ENCODE peak calls at places on chromosomes 7 and 10, in seven cellular contexts. B is Panc1, W is breast epithelium, J is HCT116, I is GM23338, Z is H1, M is spleen. D is an unnamed sample. For H3K36me3 and H3K27me3, the result is how much of the 10 kb centered on the place peaks cover.

GRCh38 chr10:44958196-44958896 is 1.3 kb upstream of the RASSF4 start:
- DNase-seq in B (no peak), W (no peak), J (no peak), I (no peak), Z (no peak), M (peak), D (peak)

GRCh38 chr10:60413306-60414012 is 23.8 kb upstream of the ANK3 start:
- DNase-seq in B (no peak), W (no peak), J (no peak), I (no peak), Z (no peak), M (no peak), D (no peak)

GRCh38 chr10:47255033-47255813 is 44.8 kb upstream of the GDF10 start:
- DNase-seq in B (no peak), W (no peak), J (no peak), I (no peak), Z (no peak), M (no peak), D (peak)

GRCh38 chr10:49010295-49010694 is 70.7 kb upstream of the LRRC18 start:
- DNase-seq in B (no peak), W (no peak), J (no peak), I (no peak), Z (no peak), M (no peak), D (no peak)

GRCh38 chr10:125472037-125472607 is 210.8 kb downstream of the TEX36 start:
- DNase-seq in B (no peak), W (no peak), J (no peak), I (no peak), Z (no peak), M (no peak), D (no peak)

GRCh38 chr10:22666287-22667092 is 47.9 kb downstream of the PIP4K2A start:
- DNase-seq in B (no peak), W (no peak), J (no peak), I (no peak), Z (no peak), M (no peak), D (no peak)

GRCh38 chr10:64115913-64116643 is 594.9 kb downstream of the REEP3 start:
- DNase-seq in B (no peak), W (no peak), J (no peak), I (peak), Z (no peak), M (no peak), D (no peak)

GRCh38 chr10:50545846-50546245 is 77.9 kb downstream of the SGMS1 start:
- DNase-seq in B (no peak), W (no peak), J (no peak), I (no peak), Z (no peak), M (no peak), D (no peak)

GRCh38 chr10:107163904-107164861 is at the start of gene SORCS1:
- DNase-seq in B (no peak), W (no peak), J (no peak), I (peak), Z (no peak), M (peak), D (peak)

GRCh38 chr10:24357344-24358021 is 148.5 kb downstream of the KIAA1217 start:
- DNase-seq in B (no peak), W (no peak), J (no peak), I (peak), Z (peak), M (no peak), D (no peak)

GRCh38 chr7:135770139-135770710 is 21.6 kb upstream of the FAM180A start:
- DNase-seq in B (no peak), W (no peak), J (no peak), I (no peak), Z (no peak), M (no peak), D (no peak)

GRCh38 chr7:132998763-132999162 is 83.1 kb downstream of the CHCHD3 start:
- DNase-seq in B (no peak), W (no peak), J (no peak), I (peak), Z (no peak), M (no peak), D (no peak)

GRCh38 chr7:94012748-94013147 is 8.6 kb upstream of the BET1 start:
- DNase-seq in B (no peak), W (no peak), J (no peak), I (peak), Z (no peak), M (no peak), D (no peak)

GRCh38 chr7:22582860-22583640 is 83.1 kb upstream of the STEAP1B start:
- DNase-seq in B (peak), W (no peak), J (no peak), I (peak), Z (no peak), M (no peak), D (no peak)

GRCh38 chr10:113179270-113179669 is 229.2 kb downstream of the TCF7L2 start:
- DNase-seq in B (no peak), W (no peak), J (no peak), I (no peak), Z (no peak), M (no peak), D (no peak)

GRCh38 chr10:79246209-79246581 is 101.1 kb upstream of the PPIF start:
- DNase-seq in B (no peak), W (peak), J (no peak), I (no peak), Z (no peak), M (no peak), D (peak)

GRCh38 chr7:30844916-30845315 is 66.7 kb upstream of the AQP1 start:
- DNase-seq in B (no peak), W (peak), J (no peak), I (no peak), Z (no peak), M (no peak), D (no peak)

GRCh38 chr10:69043931-69044531 is 43.9 kb upstream of the SRGN start:
- DNase-seq in B (no peak), W (no peak), J (no peak), I (no peak), Z (no peak), M (no peak), D (no peak)

GRCh38 chr10:110495731-110496552 is 1.8 kb upstream of the DUSP5 start:
- DNase-seq in B (peak), W (no peak), J (no peak), I (peak), Z (no peak), M (peak), D (peak)

GRCh38 chr10:47025540-47026300 is 114.5 kb downstream of the PTPN20 start:
- DNase-seq in B (no peak), W (no peak), J (no peak), I (no peak), Z (no peak), M (peak), D (peak)

GRCh38 chr10:114526112-114526496 is 121.8 kb upstream of the AFAP1L2 start:
- DNase-seq in B (no peak), W (no peak), J (no peak), I (no peak), Z (no peak), M (no peak), D (no peak)

GRCh38 chr10:11448545-11449244 is 162.8 kb downstream of the USP6NL start:
- DNase-seq in B (no peak), W (no peak), J (no peak), I (no peak), Z (no peak), M (no peak), D (no peak)

GRCh38 chr7:103117016-103117415 is 31.9 kb downstream of the NAPEPLD start:
- DNase-seq in B (no peak), W (no peak), J (no peak), I (no peak), Z (no peak), M (no peak), D (no peak)

GRCh38 chr10:94992811-94993210 is 54.4 kb downstream of the CYP2C9 start:
- DNase-seq in B (no peak), W (no peak), J (no peak), I (peak), Z (no peak), M (no peak), D (no peak)

GRCh38 chr10:71143170-71143569 is 69.2 kb upstream of the UNC5B start:
- DNase-seq in B (no peak), W (no peak), J (no peak), I (no peak), Z (no peak), M (no peak), D (no peak)

GRCh38 chr10:100501423-100501822 is 18.2 kb downstream of the SEC31B start:
- DNase-seq in B (no peak), W (no peak), J (no peak), I (no peak), Z (no peak), M (no peak), D (no peak)

GRCh38 chr7:41998041-41998440 is 239.0 kb downstream of the GLI3 start:
- DNase-seq in B (no peak), W (no peak), J (no peak), I (no peak), Z (no peak), M (no peak), D (no peak)

GRCh38 chr10:68647928-68648327 is 73.1 kb upstream of the CCAR1 start:
- DNase-seq in B (no peak), W (no peak), J (no peak), I (no peak), Z (no peak), M (no peak), D (no peak)

GRCh38 chr7:95798401-95798930 is 26.1 kb downstream of the DYNC1I1 start:
- DNase-seq in B (no peak), W (no peak), J (no peak), I (no peak), Z (no peak), M (no peak), D (no peak)

GRCh38 chr7:23598321-23598720 is 1.1 kb downstream of the CCDC126 start:
- DNase-seq in B (no peak), W (no peak), J (peak), I (peak), Z (no peak), M (no peak), D (no peak)

GRCh38 chr10:119614686-119615085 is 17.9 kb upstream of the TIAL1 start:
- DNase-seq in B (no peak), W (no peak), J (no peak), I (no peak), Z (no peak), M (peak), D (no peak)

GRCh38 chr10:119620771-119621384 is 24.1 kb upstream of the TIAL1 start:
- DNase-seq in B (no peak), W (no peak), J (no peak), I (peak), Z (no peak), M (peak), D (no peak)

GRCh38 chr10:119619215-119619614 is 22.5 kb upstream of the TIAL1 start:
- DNase-seq in B (no peak), W (no peak), J (no peak), I (no peak), Z (no peak), M (no peak), D (no peak)

GRCh38 chr10:119620241-119620753 is 23.5 kb upstream of the TIAL1 start:
- DNase-seq in B (no peak), W (no peak), J (no peak), I (no peak), Z (no peak), M (peak), D (no peak)

DNA sequence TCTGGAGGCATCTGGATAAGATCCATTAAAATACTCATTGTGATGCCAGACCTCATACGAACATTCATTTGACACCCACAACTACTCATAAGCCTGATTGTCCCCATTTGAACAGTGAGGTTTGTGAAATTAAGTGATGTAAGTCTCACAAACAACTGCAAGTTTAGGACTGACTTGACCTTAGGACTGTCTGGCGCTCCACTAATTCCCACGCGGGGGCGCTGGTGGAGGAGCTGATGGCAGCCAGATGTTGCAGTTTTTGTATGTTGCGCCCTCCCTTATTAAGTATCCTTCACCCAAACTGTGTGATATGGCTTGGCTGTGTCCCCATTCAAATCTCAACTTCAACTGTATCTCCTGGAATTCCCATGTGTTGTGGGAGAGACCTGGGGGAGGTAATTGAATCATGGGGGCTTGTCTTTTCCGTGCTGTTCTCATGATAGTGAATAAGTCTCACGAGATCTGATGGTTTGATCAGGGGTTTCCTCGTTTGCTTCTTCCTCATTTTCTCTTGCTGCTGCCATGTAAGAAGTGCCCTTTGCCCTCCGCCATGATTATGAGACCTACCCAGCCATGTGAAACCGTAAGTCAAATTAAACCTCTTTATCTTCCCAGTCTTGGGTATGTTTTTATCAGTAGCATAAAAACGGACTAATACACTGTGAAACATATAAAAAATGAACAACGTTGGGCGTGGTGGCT is 20.3 kb upstream of the TIAL1 start:
- DNase-seq in B (no peak), W (no peak), J (no peak), I (peak), Z (no peak), M (peak), D (no peak)
- TF ChIP-seq POLR2AphosphoS5 in B (no peak), W (no peak), J (no peak), I (no peak), Z (no peak), M (no peak), D (no peak)

GRCh38 chr10:122201401-122201800 is 69.7 kb upstream of the BTBD16 start:
- DNase-seq in B (no peak), W (no peak), J (no peak), I (no peak), Z (no peak), M (no peak), D (no peak)
- H3K36me3 ChIP-seq in B (under half), W (under half), J (under half), I (under half), Z (under half), M (under half), D (under half)

GRCh38 chr10:123994417-123995081 is 98.8 kb downstream of the CHST15 start:
- DNase-seq in B (peak), W (peak), J (peak), I (peak), Z (peak), M (peak), D (peak)

GRCh38 chr10:123995082-123995460 is 98.3 kb downstream of the CHST15 start:
- DNase-seq in B (peak), W (no peak), J (peak), I (no peak), Z (no peak), M (peak), D (no peak)

GRCh38 chr10:123990889-123991288 is 99.3 kb upstream of the CPXM2 start:
- DNase-seq in B (no peak), W (no peak), J (no peak), I (no peak), Z (no peak), M (no peak), D (no peak)

GRCh38 chr10:123993534-123994416 is 99.6 kb downstream of the CHST15 start:
- DNase-seq in B (no peak), W (no peak), J (no peak), I (no peak), Z (no peak), M (no peak), D (no peak)

DNA sequence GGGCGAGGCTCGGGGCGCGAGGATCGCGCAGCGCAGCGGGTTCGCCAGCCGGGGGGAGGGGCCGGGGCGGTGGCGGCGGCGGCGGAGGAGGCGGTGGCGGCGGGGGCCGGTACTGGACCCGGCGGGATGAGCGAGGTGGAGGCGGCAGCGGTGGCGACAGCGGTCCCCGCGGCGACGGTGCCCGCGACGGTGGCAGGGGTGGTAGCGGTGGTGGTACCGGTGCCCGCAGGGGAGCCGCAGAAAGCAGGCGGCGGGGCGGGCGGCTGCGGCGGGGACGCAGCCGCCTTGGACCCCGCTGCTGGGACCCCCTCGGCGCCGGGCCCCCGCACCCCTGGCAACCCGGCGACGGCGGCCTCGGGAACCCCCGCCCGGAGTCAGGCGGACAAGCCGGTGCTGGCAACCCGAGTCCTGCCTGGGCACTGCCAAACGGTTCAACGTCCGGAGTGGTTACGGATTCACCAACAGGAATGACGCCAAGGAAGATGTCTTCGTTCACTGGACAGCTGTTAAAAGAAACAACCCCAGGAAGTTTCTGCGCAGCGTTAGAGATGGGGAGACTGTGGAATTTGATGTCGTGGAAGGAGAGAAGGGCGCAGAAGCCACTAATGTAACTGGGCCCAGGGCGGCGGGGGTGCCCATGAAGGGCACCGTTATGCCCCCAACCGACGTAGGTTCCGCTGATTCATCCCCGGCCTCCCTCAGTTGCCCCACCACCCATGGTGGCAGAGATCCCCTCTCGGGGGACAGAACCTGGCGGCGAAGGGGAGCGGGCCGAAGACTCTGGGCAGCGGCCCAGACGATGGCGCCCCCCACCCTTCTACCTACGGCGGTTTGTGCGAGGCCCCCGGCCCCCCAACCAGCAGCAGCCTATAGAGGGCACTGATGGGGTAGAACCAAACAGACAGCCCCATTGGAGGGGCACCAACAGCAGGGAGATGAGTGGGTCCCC is 100.3 kb upstream of the CPXM2 start:
- DNase-seq in B (no peak), W (peak), J (no peak), I (no peak), Z (no peak), M (no peak), D (no peak)
- H3K27me3 ChIP-seq in B (under half), W (under half), J (under half), I (under half), Z (under half), M (half or more), D (under half)

DNA sequence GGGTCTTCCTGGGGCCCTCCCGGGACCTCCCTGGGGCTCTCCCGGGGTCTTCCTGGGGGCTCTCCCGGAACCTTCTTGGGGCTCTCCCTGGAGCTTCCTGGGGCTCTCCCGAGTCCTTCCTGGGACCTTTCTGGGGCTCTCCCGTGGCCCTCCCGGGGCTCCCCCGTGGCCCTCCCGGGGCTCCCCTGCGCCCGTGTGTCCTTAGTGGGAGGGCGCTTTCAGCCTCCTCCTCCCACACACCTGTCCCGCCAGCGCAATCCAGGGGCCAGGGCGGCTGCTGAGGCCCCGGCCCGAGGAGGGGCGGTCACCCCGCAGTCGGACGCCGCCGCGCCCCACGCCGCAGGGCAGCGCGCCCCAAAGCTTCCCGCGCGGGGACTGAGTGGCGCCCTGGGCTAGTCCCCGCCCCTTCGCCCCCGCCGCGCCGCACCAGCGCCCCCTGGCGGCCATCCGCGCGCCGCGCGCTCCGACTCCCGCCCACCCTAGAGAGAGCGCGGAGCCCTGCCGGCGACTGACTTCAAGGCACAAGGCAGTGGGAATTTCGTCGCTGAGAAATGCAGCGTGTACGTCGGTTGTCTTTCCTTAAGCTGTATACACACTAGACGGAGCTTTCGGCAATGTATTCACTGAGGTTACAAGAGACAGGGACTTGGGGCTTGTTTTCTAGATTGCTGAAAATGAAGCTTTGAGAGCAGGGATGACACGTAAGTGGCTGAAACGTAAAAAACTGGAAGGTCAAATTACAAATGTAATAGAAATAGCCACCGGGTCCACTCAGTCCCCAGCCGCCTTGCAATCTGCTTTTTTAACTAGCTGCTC is 47.1 kb downstream of the INSIG1 start:
- DNase-seq in B (peak), W (peak), J (peak), I (peak), Z (peak), M (peak), D (peak)
- TF ChIP-seq POLR2AphosphoS5 in B (no peak), W (no peak), J (peak), I (no peak), Z (no peak), M (peak), D (no peak)

DNA sequence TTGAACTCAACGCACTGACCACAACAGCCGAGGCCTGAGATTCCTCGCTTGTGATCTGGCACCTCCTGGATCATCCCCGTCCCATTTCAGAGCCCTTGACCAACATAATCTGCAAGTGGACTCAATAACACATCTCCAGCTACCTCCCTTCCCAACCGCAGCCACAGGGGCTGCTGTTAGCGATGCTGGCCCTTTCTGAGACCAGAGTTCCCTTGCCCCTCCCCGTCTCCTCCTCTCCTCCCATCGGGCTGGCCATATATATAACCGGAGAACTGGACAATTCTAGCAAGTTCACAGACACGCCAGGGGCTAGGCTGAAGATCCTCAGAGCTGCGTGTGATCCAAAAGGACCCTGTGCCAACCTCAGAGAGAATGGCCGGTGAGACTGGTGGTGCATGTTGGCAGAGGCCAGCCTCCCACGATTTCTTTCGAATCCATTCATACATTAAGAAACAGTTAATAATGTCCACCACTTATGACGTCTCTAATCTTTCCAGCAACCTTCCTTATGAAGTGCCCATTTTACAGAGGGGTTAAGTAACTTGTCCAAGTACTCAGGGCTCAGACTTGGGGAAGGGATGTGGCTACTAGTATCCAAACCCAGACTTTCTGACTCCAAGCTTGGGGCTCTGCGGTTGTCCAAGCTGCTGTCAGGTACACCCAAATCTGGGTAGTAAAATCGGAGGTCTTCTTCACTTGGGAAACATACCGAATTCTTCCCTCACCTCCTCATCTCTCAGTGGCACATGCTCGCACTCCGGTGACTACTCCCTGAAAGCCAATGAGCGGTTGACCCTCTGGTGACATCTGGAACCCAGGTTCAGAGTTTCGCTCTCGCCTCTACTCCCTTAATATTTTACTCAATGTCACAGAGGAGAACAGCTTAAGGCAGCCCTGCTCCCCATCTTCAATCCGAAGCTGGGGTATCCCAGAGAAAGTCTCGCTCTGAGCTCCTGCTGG is 11.2 kb upstream of the FEZF1 start:
- DNase-seq in B (no peak), W (no peak), J (no peak), I (peak), Z (no peak), M (no peak), D (no peak)
- H3K36me3 ChIP-seq in B (under half), W (under half), J (under half), I (under half), Z (under half), M (under half), D (under half)

D was measured in sigmoid colon.